ENCODE peak calls at places on chromosomes 3 and 15, in nine cellular contexts. N, A, G, C, H, Z, W, T and E are unnamed samples.

GRCh38 chr3:141412936-141413354 is 44.6 kb downstream of the ZBTB38 start:
- DNase-seq in C (no peak), G (no peak), N (no peak), A (peak), W (peak), Z (no peak), T (peak), H (peak), E (no peak)

GRCh38 chr3:13241621-13242363 is 168.6 kb upstream of the IQSEC1 start:
- DNase-seq in A (no peak), N (no peak), H (no peak), G (no peak), T (no peak), C (no peak), Z (no peak), W (no peak), E (no peak)

GRCh38 chr15:36109943-36110658 is 469.3 kb upstream of the CDIN1 start:
- DNase-seq in T (no peak), N (no peak), G (no peak), W (no peak), Z (no peak), H (peak), C (no peak), A (no peak), E (no peak)

GRCh38 chr15:75945953-75946352 is 42.3 kb downstream of the FBXO22 start:
- DNase-seq in A (no peak), W (no peak), Z (no peak), C (no peak), N (no peak), G (no peak), T (no peak), H (peak), E (no peak)

GRCh38 chr3:141368062-141368924 is at the start of gene ZBTB38:
- DNase-seq in W (peak), G (peak), Z (no peak), N (no peak), T (peak), C (no peak), A (no peak), H (peak), E (peak)

GRCh38 chr3:118536764-118537163 is 497.9 kb downstream of the IGSF11 start:
- DNase-seq in W (no peak), C (no peak), T (no peak), A (no peak), G (no peak), H (no peak), N (no peak), Z (no peak), E (no peak)

GRCh38 chr3:126493051-126493450 is 17.4 kb upstream of the ZXDC start:
- DNase-seq in A (no peak), C (no peak), G (no peak), T (no peak), N (no peak), W (no peak), Z (no peak), H (no peak), E (no peak)

GRCh38 chr3:134376786-134377431 is 2.7 kb upstream of the AMOTL2 start:
- DNase-seq in C (no peak), Z (no peak), A (no peak), W (no peak), T (peak), G (no peak), H (no peak), N (no peak), E (no peak)

GRCh38 chr3:53056442-53056841 is 10.6 kb upstream of the SFMBT1 start:
- DNase-seq in G (peak), T (no peak), C (peak), Z (no peak), W (no peak), H (no peak), A (no peak), N (no peak), E (no peak)

DNA sequence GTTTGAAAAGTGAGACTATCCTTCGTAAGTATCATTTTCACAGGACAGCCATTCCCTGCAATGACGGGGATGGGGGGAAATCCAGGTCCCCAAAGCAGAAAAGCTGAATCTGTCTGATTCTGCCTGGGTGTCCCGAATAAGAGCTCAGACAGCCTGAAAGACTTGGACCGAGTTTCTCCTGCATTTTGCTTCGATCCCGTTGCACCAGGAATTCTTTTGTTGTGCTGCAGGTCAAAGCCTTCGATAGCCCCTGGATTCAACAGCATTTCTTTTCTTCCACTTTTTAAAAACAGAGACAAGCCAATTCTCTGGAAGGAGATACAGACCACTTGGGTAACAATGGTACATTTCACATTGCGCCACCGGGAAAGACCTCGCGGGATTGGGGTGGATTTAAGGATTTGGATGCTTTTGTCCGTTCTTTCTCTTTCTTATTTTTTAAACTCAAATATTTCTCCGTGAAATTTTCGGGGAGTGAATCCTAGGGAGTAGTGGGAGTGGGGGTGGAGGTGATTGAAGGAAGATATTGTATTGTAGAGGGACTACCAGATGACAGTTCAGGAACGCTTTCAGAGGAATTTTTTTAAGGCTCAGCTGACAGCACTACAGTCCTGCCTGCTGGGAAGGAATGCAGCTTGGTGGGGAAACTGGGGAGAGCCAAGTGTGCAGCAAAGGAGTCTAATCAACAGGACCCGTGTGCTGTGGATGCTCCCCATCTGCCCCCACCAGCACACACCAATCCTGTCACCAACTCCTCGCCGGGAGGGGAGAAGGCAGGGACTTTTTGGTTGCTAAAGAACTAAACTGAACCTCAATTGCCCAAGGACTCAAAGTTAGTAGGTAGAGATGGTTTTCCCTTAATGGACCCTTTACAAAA is 2.6 kb downstream of the SLITRK3 start:
- DNase-seq in A (no peak), Z (no peak), C (no peak), T (no peak), N (no peak), H (no peak), G (peak), W (no peak), E (no peak)
- H3K4me3 ChIP-seq in A (no peak), Z (no peak), C (no peak), T (peak), N (peak), H (peak), G (peak), W (peak), E (no peak)

DNA sequence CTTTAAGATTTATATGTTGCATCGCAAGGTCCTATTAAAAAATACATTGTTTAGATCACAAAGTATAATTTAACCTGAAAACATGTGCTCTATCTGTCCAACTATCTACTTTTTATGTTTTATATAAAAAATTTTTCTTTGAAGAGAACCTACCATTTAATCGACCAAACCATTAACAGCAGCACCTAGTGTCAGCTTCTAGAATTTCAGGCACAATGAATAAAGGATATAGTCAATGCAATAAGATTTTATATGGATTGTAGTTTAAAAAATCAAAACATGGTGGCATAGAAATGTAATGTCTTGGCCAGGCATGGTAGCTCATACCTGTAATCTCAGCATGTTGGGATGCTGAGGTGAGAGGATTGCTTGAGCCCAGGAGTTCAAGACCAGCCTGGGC is 313.7 kb downstream of the GAP43 start:
- DNase-seq in Z (no peak), H (no peak), A (no peak), C (no peak), N (no peak), W (no peak), T (no peak), G (no peak), E (no peak)
- TF ChIP-seq CTCF in Z (no peak), H (peak), A (no peak), C (no peak), N (peak), W (peak), T (no peak), G (peak), E (peak)

DNA sequence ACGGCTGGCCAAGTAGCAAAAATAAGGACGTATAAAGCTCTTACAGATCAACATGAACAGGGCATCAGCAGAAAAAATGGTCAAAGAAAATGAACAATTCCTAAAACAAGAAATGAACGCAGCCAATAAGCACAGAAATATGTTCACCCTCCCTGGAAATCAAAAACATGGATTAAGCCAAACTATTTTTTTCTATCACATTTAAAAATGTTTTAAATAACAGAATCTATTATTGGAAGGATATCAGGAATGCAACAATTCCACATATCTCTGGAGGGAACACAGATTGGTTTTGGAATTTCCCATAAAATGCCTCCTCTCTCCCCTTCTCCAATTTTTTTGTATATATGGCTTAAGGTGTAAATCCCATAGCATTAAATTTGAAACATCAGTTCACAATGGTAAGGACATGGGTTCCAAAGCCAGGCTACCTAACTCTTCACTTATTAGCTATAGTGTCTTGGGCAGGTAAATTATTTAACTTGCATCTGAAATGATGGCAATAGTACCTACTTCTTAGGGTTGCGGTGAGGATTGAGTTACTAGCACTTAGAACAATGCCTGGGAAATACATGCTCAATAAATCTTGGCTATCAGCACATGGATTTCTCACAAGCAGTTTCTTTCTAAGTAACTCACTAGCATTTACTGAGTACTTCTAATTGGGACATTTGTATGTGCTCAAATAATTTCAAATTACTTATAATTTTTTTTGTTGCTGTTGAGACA is 10.1 kb downstream of the UACA start:
- DNase-seq in Z (no peak), W (no peak), A (no peak), N (no peak), H (no peak), T (no peak), G (no peak), C (no peak), E (no peak)
- H3K4me3 ChIP-seq in Z (no peak), W (peak), A (no peak), N (no peak), H (no peak), T (no peak), G (no peak), C (no peak), E (no peak)

GRCh38 chr3:101571028-101571895 is 2.7 kb upstream of the PCNP start:
- DNase-seq in H (no peak), N (no peak), C (no peak), Z (no peak), T (no peak), A (no peak), W (no peak), G (no peak), E (no peak)

GRCh38 chr3:101577276-101577675 is 3.3 kb downstream of the PCNP start:
- DNase-seq in G (no peak), Z (no peak), N (no peak), H (no peak), W (no peak), A (no peak), C (no peak), T (no peak), E (no peak)

GRCh38 chr3:101574388-101575156 is 592 bp downstream of the PCNP start:
- DNase-seq in Z (no peak), C (peak), W (peak), T (peak), A (no peak), H (peak), N (peak), G (peak), E (no peak)

GRCh38 chr3:101567528-101568317 is 6.1 kb downstream of the TRMT10C start:
- DNase-seq in Z (no peak), W (no peak), G (no peak), N (no peak), H (peak), C (no peak), T (no peak), A (no peak), E (no peak)

GRCh38 chr3:101573449-101574387 is at the start of gene PCNP:
- DNase-seq in H (peak), C (peak), A (peak), G (peak), N (peak), T (peak), Z (peak), W (peak), E (peak)
- TF ChIP-seq CTCF in H (peak), C (peak), A (peak), G (peak), N (peak), T (peak), Z (peak), W (peak), E (peak)

GRCh38 chr3:147113293-147114045 is 292.9 kb downstream of the ZIC4 start:
- DNase-seq in A (no peak), C (no peak), W (no peak), G (no peak), T (no peak), H (peak), N (no peak), Z (peak), E (no peak)
- H3K4me3 ChIP-seq in A (no peak), C (no peak), W (no peak), G (no peak), T (no peak), H (no peak), N (no peak), Z (no peak), E (no peak)

DNA sequence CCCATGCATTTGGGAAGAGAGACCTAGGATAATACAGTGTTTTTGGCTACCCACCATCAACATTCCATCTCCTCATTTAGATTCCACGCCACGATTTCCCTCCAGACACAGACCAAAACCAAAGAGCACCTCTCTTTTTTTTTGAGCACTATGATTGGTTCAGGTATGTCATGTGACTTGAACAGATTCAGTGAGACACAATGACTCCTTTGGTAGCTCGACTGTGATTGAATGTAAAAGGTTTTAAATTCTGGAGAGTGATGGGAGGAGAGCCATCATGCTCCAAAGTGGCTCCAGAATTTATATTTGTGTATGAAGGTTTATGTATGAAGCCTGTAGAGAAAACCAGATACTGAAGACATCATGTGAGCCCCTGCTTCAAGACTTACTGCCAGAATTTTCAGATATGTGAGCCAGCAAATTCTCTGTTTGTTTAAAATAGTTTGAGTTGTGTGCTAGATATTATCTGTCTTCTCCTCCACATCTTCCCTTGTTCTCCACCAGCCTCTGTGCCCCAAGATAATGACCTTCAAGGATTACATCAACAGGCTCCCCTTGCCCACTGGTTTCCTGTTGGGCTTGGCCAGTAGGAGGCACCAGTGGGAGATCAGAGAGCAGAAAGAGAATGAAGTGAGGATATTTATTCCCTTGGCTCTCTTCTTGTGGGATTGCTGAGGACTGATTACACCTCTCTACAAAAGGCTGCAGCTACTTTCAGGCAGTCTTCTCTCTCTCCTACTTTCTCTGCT is 12.5 kb downstream of the MYD88 start:
- DNase-seq in N (no peak), Z (no peak), A (no peak), C (no peak), W (no peak), T (no peak), G (peak), H (no peak), E (no peak)
- TF ChIP-seq CTCF in N (peak), Z (no peak), A (no peak), C (no peak), W (no peak), T (no peak), G (peak), H (no peak), E (peak)

DNA sequence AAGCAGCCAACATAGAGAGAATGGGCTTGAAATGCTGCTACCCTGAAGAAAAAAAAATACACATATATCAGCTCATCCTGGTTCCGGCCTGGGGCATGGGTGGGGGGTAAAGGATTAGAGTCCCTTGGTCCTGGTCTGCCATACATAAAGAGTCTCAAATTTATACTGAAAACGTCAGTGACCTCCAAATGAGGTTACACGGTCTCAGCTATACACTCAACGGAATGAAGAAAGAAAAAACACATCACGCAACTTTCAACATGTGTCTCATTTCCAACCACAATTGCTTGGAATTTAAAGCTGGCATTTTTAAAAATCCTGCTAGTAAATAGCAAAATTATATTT is 612.8 kb downstream of the MCTP2 start:
- DNase-seq in H (no peak), A (no peak), N (no peak), Z (no peak), C (no peak), G (peak), T (no peak), W (no peak), E (no peak)
- H3K4me3 ChIP-seq in H (no peak), A (no peak), N (no peak), Z (no peak), C (no peak), G (peak), T (no peak), W (peak), E (no peak)

GRCh38 chr3:105834768-105835167 is 34.0 kb downstream of the CBLB start:
- DNase-seq in T (no peak), H (no peak), N (no peak), Z (no peak), W (no peak), A (no peak), C (no peak), G (no peak), E (peak)
- TF ChIP-seq CTCF in T (no peak), H (no peak), N (no peak), Z (no peak), W (no peak), A (no peak), C (no peak), G (no peak), E (no peak)

DNA sequence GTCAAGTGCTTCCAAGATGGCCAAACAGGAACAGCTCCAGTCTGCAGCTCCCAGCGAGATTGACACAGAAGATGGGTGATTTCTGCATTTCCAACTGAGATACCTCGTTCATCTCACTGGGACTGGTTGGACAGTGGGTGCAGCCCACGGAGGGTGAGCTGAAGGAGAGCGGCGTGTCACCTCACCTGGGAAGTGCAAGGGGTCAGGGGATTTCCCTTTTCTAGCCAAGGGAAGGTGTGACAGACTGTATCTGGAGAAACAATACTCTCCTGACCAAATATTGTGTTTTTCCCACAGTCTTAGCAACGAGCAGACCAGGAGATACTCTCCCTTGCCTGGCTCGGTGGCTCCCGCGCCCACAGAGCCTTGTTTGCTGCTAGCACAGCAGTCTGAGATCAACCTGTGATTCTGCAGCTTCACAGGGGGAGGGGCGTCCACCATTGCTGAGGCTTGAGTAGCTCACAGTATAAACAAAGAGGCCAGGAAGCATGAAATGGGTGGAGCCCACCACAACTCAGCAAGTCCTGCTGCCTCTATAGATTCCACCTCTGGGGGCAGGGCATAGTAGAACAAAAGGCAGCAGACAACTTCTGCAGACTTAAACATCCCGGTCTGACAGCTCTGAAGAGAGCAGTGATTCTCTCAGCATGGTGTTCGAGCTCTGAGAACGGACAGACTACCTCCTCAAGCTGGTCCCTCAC is 293.5 kb upstream of the SUCLG2 start:
- DNase-seq in A (peak), H (no peak), N (no peak), W (no peak), Z (no peak), T (no peak), C (peak), G (peak), E (no peak)
- H3K4me3 ChIP-seq in A (peak), H (no peak), N (no peak), W (no peak), Z (no peak), T (no peak), C (no peak), G (no peak), E (no peak)